ENCODE peak calls at places on chromosome 11, in four cellular contexts. P is skeletal muscle cell, Z is neural progenitor cell, O is CD14-positive monocyte. F is an unnamed sample.

GRCh38 chr11:46489668-46490560 is 98.3 kb upstream of the CHRM4 start:
- DNase-seq in P (no peak), Z (peak), O (no peak), F (no peak)

GRCh38 chr11:94185387-94186084 is 56.9 kb downstream of the PANX1 start:
- DNase-seq in P (peak), Z (no peak), O (no peak), F (no peak)

GRCh38 chr11:47393163-47394049 is 15.0 kb upstream of the SLC39A13 start:
- DNase-seq in P (peak), Z (peak), O (peak), F (no peak)

GRCh38 chr11:35138949-35139881 is at the start of gene CD44:
- DNase-seq in P (no peak), Z (peak), O (peak), F (no peak)

GRCh38 chr11:94793002-94793401 is 24.8 kb downstream of the AMOTL1 start:
- DNase-seq in P (no peak), Z (no peak), O (no peak), F (no peak)

GRCh38 chr11:8192016-8192895 is 23.4 kb upstream of the RIC3 start:
- DNase-seq in P (peak), Z (peak), O (no peak), F (no peak)

GRCh38 chr11:72038491-72038890 is 39.8 kb downstream of the IL18BP start:
- DNase-seq in P (peak), Z (no peak), O (no peak), F (no peak)

GRCh38 chr11:74288161-74288560 is 23.3 kb downstream of the P4HA3 start:
- DNase-seq in P (peak), Z (no peak), O (no peak), F (no peak)

GRCh38 chr11:23846902-23847422 is 649.9 kb upstream of the LUZP2 start:
- DNase-seq in P (no peak), Z (peak), O (no peak), F (no peak)

GRCh38 chr11:120217941-120218694 is 7.3 kb downstream of the OAF start:
- DNase-seq in P (no peak), Z (peak), O (no peak), F (no peak)

GRCh38 chr11:129324533-129325175 is 51.0 kb upstream of the BARX2 start:
- DNase-seq in P (no peak), Z (no peak), O (no peak), F (no peak)

GRCh38 chr11:35781342-35782171 is 119.0 kb downstream of the TRIM44 start:
- DNase-seq in P (no peak), Z (peak), O (no peak), F (no peak)

GRCh38 chr11:17730137-17730536 is 4.4 kb upstream of the KCNC1 start:
- DNase-seq in P (no peak), Z (no peak), O (no peak), F (no peak)

GRCh38 chr11:1569251-1569780 is 2.8 kb downstream of the DUSP8 start:
- DNase-seq in P (no peak), Z (no peak), O (no peak), F (no peak)

GRCh38 chr11:93662177-93662575 is 694 bp downstream of the CEP295 start:
- DNase-seq in P (no peak), Z (no peak), O (no peak), F (no peak)

GRCh38 chr11:124898711-124899110 is 1.0 kb upstream of the ROBO4 start:
- DNase-seq in P (peak), Z (no peak), O (no peak), F (no peak)

GRCh38 chr11:45144126-45145082 is 2.0 kb upstream of the PRDM11 start:
- DNase-seq in P (no peak), Z (no peak), O (no peak), F (no peak)

GRCh38 chr11:45301537-45302246 is 15.6 kb upstream of the SYT13 start:
- DNase-seq in P (no peak), Z (no peak), O (no peak), F (no peak)

GRCh38 chr11:88338223-88338661 is 706 bp upstream of the CTSC start:
- DNase-seq in P (peak), Z (peak), O (peak), F (peak)

GRCh38 chr11:57302489-57302888 is 22.3 kb downstream of the TNKS1BP1 start:
- DNase-seq in P (no peak), Z (no peak), O (no peak), F (no peak)

GRCh38 chr11:73382747-73383146 is 6.5 kb downstream of the RELT start:
- DNase-seq in P (no peak), Z (no peak), O (no peak), F (no peak)

GRCh38 chr11:134724106-134724778 is 312.2 kb upstream of the B3GAT1 start:
- DNase-seq in P (no peak), Z (no peak), O (no peak), F (no peak)

GRCh38 chr11:117020873-117021564 is 77.2 kb downstream of the SIK3 start:
- DNase-seq in P (no peak), Z (no peak), O (no peak), F (no peak)

GRCh38 chr11:79198898-79199250 is 242.0 kb downstream of the TENM4 start:
- DNase-seq in P (no peak), Z (no peak), O (no peak), F (no peak)

GRCh38 chr11:115420524-115420923 is 83.7 kb downstream of the CADM1 start:
- DNase-seq in P (no peak), Z (no peak), O (no peak), F (no peak)

GRCh38 chr11:66326261-66327111 is 9.6 kb upstream of the CD248 start:
- DNase-seq in P (no peak), Z (no peak), O (no peak), F (no peak)

GRCh38 chr11:1943977-1944376 is 3.2 kb upstream of the MRPL23 start:
- DNase-seq in P (no peak), Z (no peak), O (peak), F (peak)

GRCh38 chr11:68978626-68978930 is 2.2 kb downstream of the MRGPRD start:
- DNase-seq in P (no peak), Z (no peak), O (peak), F (no peak)

GRCh38 chr11:74035264-74035663 is 26.4 kb upstream of the UCP3 start:
- DNase-seq in P (no peak), Z (no peak), O (no peak), F (no peak)